ENCODE peak calls at places on chromosomes 6 and 20, in six cellular contexts. One of them, this sample, is unnamed.

GRCh38 chr6:31086788-31087440 is 25.5 kb downstream of the C6orf15 start:
- DNase-seq in fibroblast of lung: peak; percentile 42
- DNase-seq in nephron progenitor cell: no peak
- DNase-seq in IMR-90: peak; percentile 84
- DNase-seq in H9: no peak
- DNase-seq in AG10803: peak; percentile 49
- DNase-seq in this sample: peak; percentile 50

GRCh38 chr6:142323377-142323776 is 21.6 kb downstream of the ADGRG6 start:
- DNase-seq in IMR-90: no peak
- DNase-seq in AG10803: no peak
- DNase-seq in fibroblast of lung: no peak
- DNase-seq in nephron progenitor cell: no peak
- DNase-seq in H9: no peak
- DNase-seq in this sample: no peak

GRCh38 chr6:4130357-4130987 is 4.9 kb downstream of the ECI2 start:
- DNase-seq in nephron progenitor cell: no peak
- DNase-seq in IMR-90: no peak
- DNase-seq in fibroblast of lung: no peak
- DNase-seq in H9: no peak
- DNase-seq in AG10803: no peak
- DNase-seq in this sample: no peak

GRCh38 chr20:32632461-32633354 is 41.0 kb downstream of the C20orf203 start:
- DNase-seq in H9: no peak
- DNase-seq in nephron progenitor cell: no peak
- DNase-seq in IMR-90: no peak
- DNase-seq in fibroblast of lung: no peak
- DNase-seq in AG10803: no peak
- DNase-seq in this sample: no peak

GRCh38 chr6:83868639-83869038 is 9.2 kb downstream of the CYB5R4 start:
- DNase-seq in nephron progenitor cell: no peak
- DNase-seq in fibroblast of lung: peak; percentile 47
- DNase-seq in IMR-90: peak; percentile 77
- DNase-seq in AG10803: peak; percentile 47
- DNase-seq in H9: no peak
- DNase-seq in this sample: peak; percentile 59

GRCh38 chr20:17638835-17639407 is 43.1 kb downstream of the RRBP1 start:
- DNase-seq in nephron progenitor cell: no peak
- DNase-seq in fibroblast of lung: no peak
- DNase-seq in IMR-90: no peak
- DNase-seq in AG10803: no peak
- DNase-seq in H9: no peak
- DNase-seq in this sample: no peak

GRCh38 chr20:38311100-38311499 is 7.1 kb downstream of the BPI start:
- DNase-seq in nephron progenitor cell: no peak
- DNase-seq in AG10803: no peak
- DNase-seq in H9: no peak
- DNase-seq in fibroblast of lung: no peak
- DNase-seq in IMR-90: no peak
- DNase-seq in this sample: no peak

GRCh38 chr6:154169193-154169847 is 130.3 kb downstream of the OPRM1 start:
- DNase-seq in AG10803: no peak
- DNase-seq in IMR-90: no peak
- DNase-seq in fibroblast of lung: no peak
- DNase-seq in nephron progenitor cell: no peak
- DNase-seq in H9: no peak
- DNase-seq in this sample: peak; percentile 3

GRCh38 chr20:45347936-45348809 is at the start of gene SDC4:
- DNase-seq in IMR-90: peak; percentile 63
- DNase-seq in nephron progenitor cell: peak; percentile 71
- DNase-seq in fibroblast of lung: peak; percentile 62
- DNase-seq in H9: peak; percentile 63
- DNase-seq in AG10803: peak; percentile 66
- DNase-seq in this sample: peak; percentile 62

GRCh38 chr6:5084787-5085637 is at the start of gene PPP1R3G:
- DNase-seq in IMR-90: peak; percentile 65
- DNase-seq in fibroblast of lung: peak; percentile 70
- DNase-seq in nephron progenitor cell: peak; percentile 54
- DNase-seq in H9: peak; percentile 45
- DNase-seq in AG10803: peak; percentile 68
- DNase-seq in this sample: peak; percentile 69

GRCh38 chr6:111107589-111107988 is 20.3 kb downstream of the SLC16A10 start:
- DNase-seq in IMR-90: no peak
- DNase-seq in fibroblast of lung: no peak
- DNase-seq in AG10803: no peak
- DNase-seq in H9: no peak
- DNase-seq in nephron progenitor cell: no peak
- DNase-seq in this sample: no peak

GRCh38 chr6:34360556-34360955 is 31.9 kb downstream of the NUDT3 start:
- DNase-seq in fibroblast of lung: peak; percentile 47
- DNase-seq in nephron progenitor cell: no peak
- DNase-seq in AG10803: peak; percentile 67
- DNase-seq in H9: no peak
- DNase-seq in IMR-90: peak; percentile 80
- DNase-seq in this sample: peak; percentile 36

GRCh38 chr6:131731224-131731623 is 20.4 kb upstream of the CTAGE9 start:
- DNase-seq in AG10803: no peak
- DNase-seq in H9: no peak
- DNase-seq in nephron progenitor cell: no peak
- DNase-seq in fibroblast of lung: no peak
- DNase-seq in IMR-90: peak; percentile 12
- DNase-seq in this sample: no peak

GRCh38 chr6:112086744-112087135 is 542 bp downstream of the TUBE1 start:
- DNase-seq in IMR-90: peak; percentile 64
- DNase-seq in fibroblast of lung: peak; percentile 68
- DNase-seq in nephron progenitor cell: no peak
- DNase-seq in AG10803: peak; percentile 55
- DNase-seq in H9: no peak
- DNase-seq in this sample: peak; percentile 46

GRCh38 chr6:17280138-17280537 is 1.0 kb upstream of the RBM24 start:
- DNase-seq in H9: no peak
- DNase-seq in IMR-90: no peak
- DNase-seq in nephron progenitor cell: no peak
- DNase-seq in AG10803: no peak
- DNase-seq in fibroblast of lung: no peak
- DNase-seq in this sample: no peak

GRCh38 chr6:17280552-17281090 is 540 bp upstream of the RBM24 start:
- DNase-seq in nephron progenitor cell: peak; percentile 71
- DNase-seq in IMR-90: no peak
- DNase-seq in AG10803: peak; percentile 37
- DNase-seq in fibroblast of lung: no peak
- DNase-seq in H9: peak; percentile 75
- DNase-seq in this sample: peak; percentile 11

GRCh38 chr6:17283074-17283473 is 1.9 kb downstream of the RBM24 start:
- DNase-seq in fibroblast of lung: no peak
- DNase-seq in IMR-90: no peak
- DNase-seq in AG10803: no peak
- DNase-seq in nephron progenitor cell: no peak
- DNase-seq in H9: no peak
- DNase-seq in this sample: no peak

GRCh38 chr6:17281497-17282481 is 628 bp downstream of the RBM24 start:
- DNase-seq in H9: peak; percentile 43
- DNase-seq in AG10803: peak; percentile 50
- DNase-seq in IMR-90: peak; percentile 24
- DNase-seq in nephron progenitor cell: peak; percentile 8
- DNase-seq in fibroblast of lung: peak; percentile 41
- DNase-seq in this sample: peak; percentile 47

GRCh38 chr6:17281100-17281496 is at the start of gene RBM24:
- DNase-seq in IMR-90: peak; percentile 79
- DNase-seq in nephron progenitor cell: peak; percentile 77
- DNase-seq in fibroblast of lung: peak; percentile 82
- DNase-seq in H9: peak; percentile 65
- DNase-seq in AG10803: peak; percentile 81
- DNase-seq in this sample: peak; percentile 78
- TF ChIP-seq CTCF in IMR-90: peak; percentile 53
- TF ChIP-seq CTCF in nephron progenitor cell: no peak
- TF ChIP-seq CTCF in fibroblast of lung: peak; percentile 38
- TF ChIP-seq CTCF in H9: peak; percentile 31
- TF ChIP-seq CTCF in AG10803: peak; percentile 47
- TF ChIP-seq CTCF in this sample: peak; percentile 35

GRCh38 chr20:49821850-49822249 is 9.2 kb downstream of the SLC9A8 start:
- DNase-seq in fibroblast of lung: peak; percentile 62
- DNase-seq in H9: no peak
- DNase-seq in IMR-90: peak; percentile 71
- DNase-seq in nephron progenitor cell: no peak
- DNase-seq in AG10803: peak; percentile 84
- DNase-seq in this sample: peak; percentile 77
- TF ChIP-seq CTCF in fibroblast of lung: peak; percentile 48
- TF ChIP-seq CTCF in H9: no peak
- TF ChIP-seq CTCF in IMR-90: peak; percentile 42
- TF ChIP-seq CTCF in nephron progenitor cell: no peak
- TF ChIP-seq CTCF in AG10803: peak; percentile 76
- TF ChIP-seq CTCF in this sample: peak; percentile 68

DNA sequence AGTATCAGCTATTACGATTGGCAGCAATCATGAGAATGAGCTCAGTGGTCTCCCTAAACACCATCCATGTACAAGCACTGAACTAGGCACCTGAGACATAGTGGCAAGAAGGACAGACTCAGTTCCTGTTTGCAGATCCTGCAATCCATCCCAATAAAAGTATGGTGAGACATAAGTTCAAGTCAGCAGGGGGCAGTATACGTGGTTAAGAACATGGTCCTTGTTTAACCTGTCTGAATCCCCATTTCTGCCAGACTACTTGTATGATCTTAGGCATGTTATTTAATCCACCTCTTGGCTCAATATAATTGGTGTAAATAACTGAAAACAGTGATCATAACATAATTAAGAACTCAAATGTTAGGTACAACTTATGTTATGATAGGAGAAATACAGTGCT is 33.2 kb upstream of the PNISR start:
- DNase-seq in IMR-90: peak; percentile 44
- DNase-seq in fibroblast of lung: peak; percentile 34
- DNase-seq in H9: peak; percentile 27
- DNase-seq in AG10803: peak; percentile 29
- DNase-seq in nephron progenitor cell: no peak
- DNase-seq in this sample: peak; percentile 51
- TF ChIP-seq CTCF in IMR-90: peak; percentile 32
- TF ChIP-seq CTCF in fibroblast of lung: peak; percentile 32
- TF ChIP-seq CTCF in H9: peak; percentile 56
- TF ChIP-seq CTCF in AG10803: peak; percentile 40
- TF ChIP-seq CTCF in nephron progenitor cell: no peak
- TF ChIP-seq CTCF in this sample: peak; percentile 42

GRCh38 chr6:166420351-166420750 is 37.6 kb upstream of the MPC1 start:
- DNase-seq in AG10803: peak; percentile 34
- DNase-seq in nephron progenitor cell: no peak
- DNase-seq in fibroblast of lung: peak; percentile 44
- DNase-seq in H9: no peak
- DNase-seq in IMR-90: peak; percentile 21
- DNase-seq in this sample: peak; percentile 49
- TF ChIP-seq CTCF in AG10803: peak; percentile 27
- TF ChIP-seq CTCF in nephron progenitor cell: no peak
- TF ChIP-seq CTCF in fibroblast of lung: peak; percentile 15
- TF ChIP-seq CTCF in H9: no peak
- TF ChIP-seq CTCF in IMR-90: no peak
- TF ChIP-seq CTCF in this sample: peak; percentile 2

GRCh38 chr6:52693777-52694176 is 22.9 kb downstream of the TMEM14A start:
- DNase-seq in AG10803: no peak
- DNase-seq in H9: no peak
- DNase-seq in IMR-90: no peak
- DNase-seq in nephron progenitor cell: no peak
- DNase-seq in fibroblast of lung: no peak
- DNase-seq in this sample: no peak

GRCh38 chr6:52691718-52692117 is 20.8 kb downstream of the TMEM14A start:
- DNase-seq in nephron progenitor cell: no peak
- DNase-seq in H9: no peak
- DNase-seq in AG10803: peak; percentile 35
- DNase-seq in IMR-90: peak; percentile 5
- DNase-seq in fibroblast of lung: peak; percentile 15
- DNase-seq in this sample: peak; percentile 11

GRCh38 chr6:52694404-52694803 is 23.5 kb downstream of the TMEM14A start:
- DNase-seq in IMR-90: no peak
- DNase-seq in nephron progenitor cell: no peak
- DNase-seq in AG10803: no peak
- DNase-seq in H9: no peak
- DNase-seq in fibroblast of lung: no peak
- DNase-seq in this sample: no peak

GRCh38 chr6:52686878-52687699 is 16.2 kb downstream of the TMEM14A start:
- DNase-seq in fibroblast of lung: no peak
- DNase-seq in H9: no peak
- DNase-seq in AG10803: peak; percentile 8
- DNase-seq in nephron progenitor cell: no peak
- DNase-seq in IMR-90: no peak
- DNase-seq in this sample: no peak

GRCh38 chr6:52689857-52690256 is 18.9 kb downstream of the TMEM14A start:
- DNase-seq in fibroblast of lung: no peak
- DNase-seq in nephron progenitor cell: no peak
- DNase-seq in IMR-90: no peak
- DNase-seq in H9: no peak
- DNase-seq in AG10803: no peak
- DNase-seq in this sample: no peak
- TF ChIP-seq CTCF in fibroblast of lung: no peak
- TF ChIP-seq CTCF in nephron progenitor cell: no peak
- TF ChIP-seq CTCF in IMR-90: no peak
- TF ChIP-seq CTCF in H9: no peak
- TF ChIP-seq CTCF in AG10803: no peak
- TF ChIP-seq CTCF in this sample: no peak

GRCh38 chr6:43286995-43287716 is 10.9 kb upstream of the SLC22A7 start:
- DNase-seq in IMR-90: no peak
- DNase-seq in H9: peak; percentile 74
- DNase-seq in AG10803: no peak
- DNase-seq in nephron progenitor cell: no peak
- DNase-seq in fibroblast of lung: no peak
- DNase-seq in this sample: no peak
- TF ChIP-seq CTCF in IMR-90: no peak
- TF ChIP-seq CTCF in H9: peak; percentile 60
- TF ChIP-seq CTCF in AG10803: peak; percentile 11
- TF ChIP-seq CTCF in nephron progenitor cell: peak; percentile 42
- TF ChIP-seq CTCF in fibroblast of lung: no peak
- TF ChIP-seq CTCF in this sample: no peak

DNA sequence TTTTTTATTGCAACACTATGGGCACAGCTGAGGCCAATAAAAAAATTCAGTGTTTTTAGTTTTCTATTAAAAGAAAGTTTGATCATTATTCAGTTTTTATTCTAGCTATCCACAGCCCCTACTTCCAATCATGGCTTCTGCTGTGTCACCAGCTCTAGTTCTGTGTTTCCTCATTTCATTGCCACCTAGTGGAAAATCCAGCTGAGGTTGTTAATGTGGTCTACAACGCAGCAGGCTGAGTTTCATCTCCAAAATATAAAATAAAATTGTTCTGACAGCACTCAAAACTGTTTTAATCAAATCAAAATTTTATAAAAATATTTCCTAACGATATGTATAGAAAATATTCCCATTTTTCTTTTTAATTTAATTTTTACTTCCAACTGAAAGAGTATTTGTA is 13.6 kb downstream of the COL9A1 start:
- DNase-seq in fibroblast of lung: no peak
- DNase-seq in AG10803: no peak
- DNase-seq in nephron progenitor cell: no peak
- DNase-seq in H9: no peak
- DNase-seq in IMR-90: no peak
- DNase-seq in this sample: no peak
- TF ChIP-seq CTCF in fibroblast of lung: no peak
- TF ChIP-seq CTCF in AG10803: no peak
- TF ChIP-seq CTCF in nephron progenitor cell: no peak
- TF ChIP-seq CTCF in H9: peak; percentile 50
- TF ChIP-seq CTCF in IMR-90: peak; percentile 2
- TF ChIP-seq CTCF in this sample: no peak